ENCODE peak calls at places on chromosomes 11 and 22, in nine cellular contexts. U is BE2C, H is choroid plexus epithelial cell, S is fibroblast of pulmonary artery, B is IMR-90, V is fibroblast of mammary gland, F is GM10248, Q is transverse colon, M is type B pancreatic cell. A is an unnamed sample.

GRCh38 chr22:25002241-25002985 is 49.9 kb downstream of the KIAA1671 start:
- DNase-seq in B (no peak), S (no peak), F (no peak), V (no peak), M (no peak), Q (no peak), H (no peak), U (no peak), A (no peak)

GRCh38 chr11:72375241-72375640 is 59.1 kb downstream of the CLPB start:
- DNase-seq in B (no peak), S (no peak), M (no peak), Q (no peak), F (no peak), V (no peak), H (no peak), U (no peak), A (no peak)

GRCh38 chr11:19727246-19727645 is 14.6 kb downstream of the NAV2 start:
- DNase-seq in S (peak), F (no peak), V (peak), B (peak), H (peak), U (no peak), Q (no peak), M (no peak), A (no peak)

GRCh38 chr11:11842426-11843008 is 745 bp downstream of the USP47 start:
- DNase-seq in U (peak), B (peak), Q (peak), S (peak), F (peak), V (peak), H (peak), M (no peak), A (peak)

GRCh38 chr11:104343578-104343977 is 179.6 kb upstream of the PDGFD start:
- DNase-seq in U (no peak), H (peak), Q (no peak), M (no peak), S (peak), V (peak), B (peak), F (no peak), A (no peak)

GRCh38 chr11:33319965-33320813 is 63.0 kb downstream of the HIPK3 start:
- DNase-seq in V (no peak), U (no peak), M (no peak), B (no peak), Q (no peak), S (no peak), F (peak), H (no peak), A (no peak)

GRCh38 chr11:117663826-117664225 is 133.2 kb downstream of the DSCAML1 start:
- DNase-seq in U (no peak), B (no peak), H (no peak), Q (no peak), S (no peak), F (no peak), M (no peak), V (no peak), A (no peak)

GRCh38 chr11:116510166-116510565 is 262.6 kb downstream of the BUD13 start:
- DNase-seq in M (peak), H (no peak), F (no peak), B (no peak), Q (no peak), S (no peak), U (no peak), V (no peak), A (no peak)

GRCh38 chr11:78065239-78065638 is 1.6 kb downstream of the THRSP start:
- DNase-seq in U (no peak), F (no peak), S (no peak), H (no peak), V (no peak), B (no peak), Q (no peak), M (no peak), A (no peak)

GRCh38 chr11:110131386-110132123 is 38.4 kb downstream of the ZC3H12C start:
- DNase-seq in B (no peak), Q (no peak), S (no peak), V (no peak), F (no peak), U (peak), M (no peak), H (no peak), A (no peak)

GRCh38 chr11:123057604-123058305 is 4.2 kb downstream of the HSPA8 start:
- DNase-seq in H (no peak), V (no peak), M (no peak), S (no peak), B (no peak), Q (no peak), F (no peak), U (no peak), A (no peak)

GRCh38 chr11:86606270-86606848 is 66.1 kb downstream of the ME3 start:
- DNase-seq in H (no peak), U (no peak), M (no peak), S (no peak), B (no peak), F (no peak), V (no peak), Q (no peak), A (no peak)

GRCh38 chr11:57406337-57406904 is 16.0 kb upstream of the PRG2 start:
- DNase-seq in B (peak), F (peak), M (no peak), Q (no peak), V (peak), U (no peak), S (peak), H (no peak), A (peak)

GRCh38 chr11:27319065-27319464 is 44.0 kb downstream of the CCDC34 start:
- DNase-seq in U (no peak), F (peak), Q (no peak), H (peak), S (no peak), M (no peak), V (peak), B (peak), A (peak)

GRCh38 chr22:50606561-50607365 is 6.2 kb downstream of the MAPK8IP2 start:
- DNase-seq in H (no peak), U (no peak), V (no peak), M (no peak), B (no peak), F (no peak), Q (no peak), S (no peak), A (peak)

GRCh38 chr11:78812513-78813293 is 238.0 kb upstream of the NARS2 start:
- DNase-seq in S (no peak), V (no peak), M (no peak), Q (peak), U (no peak), F (no peak), H (peak), B (peak), A (no peak)

GRCh38 chr11:134642206-134642605 is 230.2 kb upstream of the B3GAT1 start:
- DNase-seq in F (no peak), M (peak), U (no peak), S (no peak), Q (no peak), B (no peak), H (no peak), V (no peak), A (no peak)

GRCh38 chr22:31825513-31825912 is 71.7 kb downstream of the DEPDC5 start:
- DNase-seq in B (no peak), U (no peak), M (no peak), S (no peak), Q (no peak), V (peak), H (no peak), F (no peak), A (no peak)

GRCh38 chr22:36160499-36160942 is at the start of gene APOL3:
- DNase-seq in B (peak), S (peak), F (peak), V (peak), M (no peak), H (peak), U (no peak), Q (peak), A (peak)
- TF ChIP-seq CTCF in B (no peak), S (no peak), F (no peak), V (no peak), M (no peak), H (no peak), U (no peak), Q (no peak), A (no peak)

GRCh38 chr11:130003717-130004001 is 1.0 kb upstream of the PRDM10 start:
- DNase-seq in F (no peak), Q (peak), V (no peak), B (no peak), U (no peak), S (no peak), M (no peak), H (no peak), A (no peak)
- TF ChIP-seq CTCF in F (no peak), Q (no peak), V (no peak), B (no peak), U (no peak), S (no peak), M (no peak), H (no peak), A (no peak)

GRCh38 chr11:125679397-125679796 is 1.2 kb downstream of the ACRV1 start:
- DNase-seq in H (peak), S (no peak), V (peak), M (no peak), U (no peak), B (peak), F (no peak), Q (no peak), A (no peak)
- TF ChIP-seq CTCF in H (no peak), S (peak), V (peak), M (peak), U (peak), B (peak), F (no peak), Q (no peak), A (no peak)

DNA sequence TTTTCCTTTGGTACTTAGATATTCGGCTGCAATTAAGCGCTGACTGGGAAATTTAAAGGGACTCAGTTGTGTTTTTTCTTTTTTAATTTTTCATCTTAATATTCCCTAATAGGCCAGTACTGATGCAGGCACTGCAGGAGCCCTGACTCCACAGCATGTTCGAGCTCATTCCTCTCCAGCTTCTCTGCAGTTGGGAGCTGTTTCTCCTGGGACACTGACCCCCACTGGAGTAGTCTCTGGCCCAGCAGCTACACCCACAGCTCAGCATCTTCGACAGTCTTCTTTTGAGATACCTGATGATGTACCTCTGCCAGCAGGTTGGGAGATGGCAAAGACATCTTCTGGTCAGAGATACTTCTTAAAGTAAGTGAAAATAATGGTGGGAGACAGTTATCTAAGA is 3.8 kb downstream of the YAP1 start:
- DNase-seq in H (no peak), F (no peak), U (no peak), B (peak), Q (no peak), M (no peak), V (no peak), S (no peak), A (no peak)
- TF ChIP-seq CTCF in H (peak), F (no peak), U (no peak), B (no peak), Q (no peak), M (no peak), V (no peak), S (no peak), A (no peak)

GRCh38 chr11:70522613-70523311 is 124.4 kb downstream of the CTTN start:
- DNase-seq in B (no peak), S (no peak), F (no peak), U (peak), M (no peak), H (no peak), Q (peak), V (no peak), A (no peak)
- TF ChIP-seq CTCF in B (no peak), S (no peak), F (no peak), U (no peak), M (peak), H (no peak), Q (peak), V (no peak), A (no peak)

GRCh38 chr11:129992161-129992944 is 10.3 kb downstream of the PRDM10 start:
- DNase-seq in M (no peak), F (peak), U (peak), S (peak), V (peak), Q (peak), H (peak), B (peak), A (peak)
- TF ChIP-seq CTCF in M (peak), F (peak), U (peak), S (peak), V (no peak), Q (peak), H (peak), B (no peak), A (peak)

GRCh38 chr11:611001-611996 is 4.5 kb downstream of the IRF7 start:
- DNase-seq in B (no peak), V (no peak), M (no peak), F (no peak), S (no peak), H (no peak), U (no peak), Q (no peak), A (no peak)

GRCh38 chr11:612961-613300 is 2.8 kb downstream of the IRF7 start:
- DNase-seq in V (no peak), Q (no peak), H (no peak), M (no peak), U (no peak), B (no peak), F (no peak), S (no peak), A (no peak)

GRCh38 chr11:613369-613968 is 2.3 kb downstream of the IRF7 start:
- DNase-seq in Q (peak), B (no peak), U (peak), F (peak), H (peak), M (peak), S (peak), V (peak), A (peak)

GRCh38 chr11:614091-614582 is 1.6 kb downstream of the IRF7 start:
- DNase-seq in M (no peak), H (no peak), U (no peak), B (no peak), Q (peak), S (no peak), F (no peak), V (no peak), A (no peak)

DNA sequence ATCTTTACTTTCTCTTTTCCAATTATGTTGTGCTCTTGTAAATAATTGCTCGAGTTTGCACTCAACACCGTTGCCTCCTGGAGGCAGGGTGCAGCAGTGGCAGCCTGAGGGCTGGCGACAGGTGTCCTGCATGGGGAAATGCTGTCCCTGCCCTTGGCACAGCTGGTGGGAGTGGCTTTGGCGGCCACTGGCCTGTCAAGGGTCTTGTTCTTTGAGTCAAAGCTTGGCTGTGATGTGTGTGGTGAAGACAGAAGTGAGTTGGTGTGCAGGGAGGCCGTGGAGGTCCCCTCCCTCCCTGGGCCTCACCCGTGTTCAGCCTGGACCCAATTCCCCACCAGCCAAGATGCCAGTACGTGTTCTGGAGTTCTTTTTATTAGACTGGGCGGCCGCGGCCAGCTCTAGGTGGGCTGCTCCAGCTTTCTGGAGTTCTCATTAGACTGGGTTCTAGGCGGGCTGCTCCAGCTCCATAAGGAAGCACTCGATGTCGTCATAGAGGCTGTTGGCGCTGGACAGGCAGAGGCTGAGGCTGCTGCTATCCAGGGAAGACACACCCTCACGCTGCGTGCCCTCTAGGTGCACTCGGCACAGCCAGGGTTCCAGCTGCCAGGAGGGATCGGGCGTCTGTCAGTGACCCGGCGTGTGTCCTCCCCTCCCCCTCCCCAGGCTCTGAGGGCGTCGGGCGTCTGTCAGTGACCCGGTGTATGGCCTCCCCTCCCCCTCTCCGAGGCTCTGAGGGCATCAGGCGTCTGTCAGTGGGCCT is 3.4 kb downstream of the IRF7 start:
- DNase-seq in V (peak), Q (peak), U (peak), S (peak), M (no peak), H (peak), B (peak), F (no peak), A (no peak)
- TF ChIP-seq CTCF in V (peak), Q (peak), U (peak), S (peak), M (peak), H (peak), B (peak), F (no peak), A (peak)

GRCh38 chr11:45773271-45774022 is 31.5 kb upstream of the SLC35C1 start:
- DNase-seq in U (no peak), Q (no peak), V (peak), F (no peak), B (no peak), M (no peak), H (no peak), S (no peak), A (no peak)

GRCh38 chr11:45769960-45770359 is 35.0 kb upstream of the SLC35C1 start:
- DNase-seq in F (no peak), M (no peak), U (no peak), B (no peak), S (no peak), Q (no peak), H (no peak), V (no peak), A (no peak)

GRCh38 chr11:45771942-45772522 is 32.9 kb upstream of the SLC35C1 start:
- DNase-seq in V (peak), M (peak), U (peak), H (peak), Q (peak), B (peak), S (peak), F (peak), A (peak)

GRCh38 chr11:45774023-45774655 is 30.8 kb upstream of the SLC35C1 start:
- DNase-seq in H (no peak), F (no peak), M (no peak), U (no peak), S (no peak), V (no peak), Q (no peak), B (no peak), A (no peak)

DNA sequence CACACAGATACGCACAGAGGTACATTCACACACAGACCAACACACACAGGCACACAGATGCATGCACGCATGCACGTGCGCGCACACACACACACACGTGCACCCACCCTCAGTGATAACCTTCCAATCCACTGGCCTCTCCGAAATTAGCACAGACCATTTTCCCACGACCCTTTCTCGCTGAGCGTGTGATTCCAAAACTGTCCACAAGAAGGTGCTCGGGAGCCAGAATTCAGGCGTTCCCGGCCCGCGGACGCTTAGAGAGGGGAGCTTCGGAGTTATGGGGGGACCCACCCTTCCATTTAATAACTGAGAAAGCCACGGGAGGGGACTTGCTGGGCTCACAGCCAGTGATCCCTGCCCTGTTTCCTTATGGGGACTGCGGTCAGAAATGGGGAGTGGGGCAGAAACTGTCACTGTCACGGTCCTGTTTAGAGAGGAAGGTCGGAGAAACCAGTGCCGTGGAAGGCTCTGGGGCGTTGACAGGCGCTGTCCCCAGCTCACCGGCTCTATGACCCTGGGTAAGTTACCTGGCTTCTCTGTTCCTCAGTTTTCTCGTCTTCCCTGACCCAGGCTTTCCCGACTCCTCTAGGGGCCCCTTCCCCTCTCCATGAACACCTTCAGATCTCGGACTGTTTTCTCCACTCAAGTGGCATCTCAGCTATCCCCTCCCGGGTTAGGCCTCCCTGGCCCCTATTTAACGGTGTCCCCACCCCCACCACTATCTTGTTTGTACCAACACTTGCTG is 33.6 kb upstream of the SLC35C1 start:
- DNase-seq in M (peak), H (peak), B (peak), V (peak), U (peak), Q (peak), S (peak), F (peak), A (peak)
- TF ChIP-seq CTCF in M (peak), H (peak), B (peak), V (peak), U (peak), Q (peak), S (peak), F (peak), A (peak)

GRCh38 chr11:34790620-34791019 is 125.6 kb downstream of the APIP start:
- DNase-seq in Q (no peak), F (no peak), M (no peak), H (peak), V (no peak), U (no peak), S (no peak), B (no peak), A (no peak)
- TF ChIP-seq CTCF in Q (peak), F (no peak), M (peak), H (peak), V (no peak), U (no peak), S (peak), B (no peak), A (no peak)

DNA sequence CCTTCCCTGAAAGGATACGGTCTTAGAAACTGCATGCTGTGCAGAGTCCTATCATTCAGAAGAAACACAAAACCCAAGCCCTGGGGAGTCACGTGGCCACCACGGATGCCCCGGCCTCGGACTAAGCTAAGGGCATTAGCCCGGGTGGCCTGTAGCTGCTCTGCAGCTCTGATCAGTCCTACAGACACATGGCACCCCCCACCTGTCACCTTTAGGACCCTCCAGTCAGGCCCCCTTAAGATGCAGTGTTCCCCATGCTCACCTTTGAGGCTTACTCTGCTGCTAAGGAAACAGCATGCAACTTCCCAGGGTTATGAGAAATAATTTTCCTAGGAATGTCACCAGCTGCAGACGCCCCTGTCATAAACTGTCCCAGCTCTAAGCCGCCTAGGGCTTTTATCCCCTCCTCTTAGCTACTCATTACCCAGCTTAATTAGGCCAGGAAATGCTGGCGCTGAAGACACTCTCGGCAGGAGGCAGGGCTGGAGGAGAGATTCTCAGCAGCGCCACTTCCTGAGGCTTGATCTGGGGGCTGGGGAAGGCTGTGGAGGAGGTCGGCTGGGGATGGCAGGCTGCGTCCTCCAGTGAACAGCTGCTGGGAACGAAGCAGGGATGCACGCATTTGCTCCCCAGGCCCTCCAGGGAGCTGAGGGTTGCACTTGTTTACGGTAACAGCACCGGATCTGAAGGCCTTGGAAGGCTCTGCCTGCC is 47.2 kb upstream of the ADA2 start:
- DNase-seq in M (no peak), U (peak), Q (peak), H (peak), F (no peak), V (no peak), B (no peak), S (no peak), A (no peak)
- TF ChIP-seq CTCF in M (no peak), U (no peak), Q (no peak), H (no peak), F (no peak), V (no peak), B (no peak), S (no peak), A (no peak)

A was measured in GM13976.